ENCODE peak calls at places on chromosome 13, in ten cellular contexts. Z is WTC11, X is mucosa of descending colon, V is GM23338, T is dorsolateral prefrontal cortex, W is thoracic aorta, Q is omental fat pad, N is osteocyte, S is ascending aorta, B is testis. L is an unnamed sample.

GRCh38 chr13:27276188-27276587 is 5.6 kb downstream of the RASL11A start:
- DNase-seq in Z (no peak), X (no peak), V (no peak), T (no peak), W (no peak), Q (no peak), N (peak; percentile 48), S (no peak), B (no peak), L (no peak)

GRCh38 chr13:64871742-64872141 is 2358.4 kb downstream of the PCDH9 start:
- DNase-seq in Z (no peak), X (no peak), V (no peak), T (no peak), W (no peak), Q (no peak), N (no peak), S (no peak), B (no peak), L (no peak)

GRCh38 chr13:112898786-112899617 is 70.0 kb upstream of the MCF2L start:
- DNase-seq in Z (peak; percentile 9), X (no peak), V (no peak), T (no peak), W (no peak), Q (no peak), N (no peak), S (peak; percentile 56), B (no peak), L (no peak)

GRCh38 chr13:110341445-110342247 is 34.6 kb downstream of the COL4A2 start:
- DNase-seq in Z (no peak), X (no peak), V (no peak), T (no peak), W (no peak), Q (no peak), N (no peak), S (peak; percentile 80), B (peak; percentile 26), L (no peak)

GRCh38 chr13:71674776-71675352 is 192.1 kb downstream of the DACH1 start:
- DNase-seq in Z (peak; percentile 36), X (no peak), V (peak; percentile 16), T (no peak), W (no peak), Q (no peak), N (no peak), S (no peak), B (peak; percentile 54), L (no peak)

GRCh38 chr13:31207630-31208549 is 8.1 kb downstream of the B3GLCT start:
- DNase-seq in Z (no peak), X (no peak), V (no peak), T (peak; percentile 57), W (no peak), Q (no peak), N (no peak), S (no peak), B (peak; percentile 80), L (no peak)

GRCh38 chr13:99289674-99290337 is 17.4 kb downstream of the GPR183 start:
- DNase-seq in Z (no peak), X (no peak), V (no peak), T (no peak), W (no peak), Q (no peak), N (no peak), S (no peak), B (no peak), L (peak; percentile 51)

GRCh38 chr13:86581711-86582110 is 782.5 kb upstream of the SLITRK6 start:
- DNase-seq in Z (no peak), X (no peak), V (no peak), T (no peak), W (no peak), Q (no peak), N (no peak), S (no peak), B (no peak), L (no peak)

GRCh38 chr13:28707629-28708427 is 10.9 kb downstream of the SLC46A3 start:
- DNase-seq in Z (no peak), X (no peak), V (no peak), T (peak; percentile 48), W (no peak), Q (no peak), N (no peak), S (no peak), B (no peak), L (no peak)

GRCh38 chr13:44346534-44346933 is 27.1 kb upstream of the SERP2 start:
- DNase-seq in Z (no peak), X (no peak), V (no peak), T (no peak), W (no peak), Q (no peak), N (no peak), S (no peak), B (no peak), L (no peak)

GRCh38 chr13:85729296-85729695 is 69.9 kb downstream of the SLITRK6 start:
- DNase-seq in Z (no peak), X (no peak), V (no peak), T (no peak), W (no peak), Q (no peak), N (no peak), S (no peak), B (no peak), L (no peak)

GRCh38 chr13:30634838-30635237 is 17.1 kb downstream of the USPL1 start:
- DNase-seq in Z (no peak), X (no peak), V (no peak), T (no peak), W (no peak), Q (no peak), N (no peak), S (no peak), B (no peak), L (no peak)

GRCh38 chr13:30971575-30971974 is 39.1 kb downstream of the TEX26 start:
- DNase-seq in Z (no peak), X (no peak), V (no peak), T (no peak), W (no peak), Q (no peak), N (no peak), S (no peak), B (no peak), L (no peak)

GRCh38 chr13:44021422-44021821 is 141.7 kb downstream of the LACC1 start:
- DNase-seq in Z (no peak), X (no peak), V (no peak), T (no peak), W (no peak), Q (no peak), N (no peak), S (no peak), B (no peak), L (no peak)

GRCh38 chr13:31042501-31043165 is 110.2 kb downstream of the TEX26 start:
- DNase-seq in Z (no peak), X (no peak), V (no peak), T (no peak), W (no peak), Q (no peak), N (no peak), S (peak; percentile 28), B (no peak), L (no peak)

GRCh38 chr13:69389899-69390298 is 717.7 kb upstream of the ATXN8OS start:
- DNase-seq in Z (no peak), X (no peak), V (no peak), T (no peak), W (no peak), Q (no peak), N (no peak), S (no peak), B (no peak), L (no peak)

GRCh38 chr13:87810391-87810801 is 139.2 kb downstream of the SLITRK5 start:
- DNase-seq in Z (peak; percentile 49), X (peak; percentile 14), V (peak; percentile 74), T (no peak), W (no peak), Q (no peak), N (no peak), S (no peak), B (peak; percentile 18), L (no peak)

GRCh38 chr13:91699863-91700262 is 301.4 kb downstream of the GPC5 start:
- DNase-seq in Z (no peak), X (no peak), V (no peak), T (no peak), W (no peak), Q (no peak), N (no peak), S (no peak), B (no peak), L (no peak)
- TF ChIP-seq CTCF in Z (no peak), X (no peak), V (no peak), T (no peak), W (no peak), Q (no peak), N (no peak), S (no peak), B (no peak), L (no peak)

GRCh38 chr13:75871059-75871458 is 234.9 kb downstream of the LMO7 start:
- DNase-seq in Z (no peak), X (no peak), V (no peak), T (no peak), W (no peak), Q (no peak), N (no peak), S (no peak), B (no peak), L (no peak)

GRCh38 chr13:75872970-75873369 is 236.8 kb downstream of the LMO7 start:
- DNase-seq in Z (no peak), X (no peak), V (no peak), T (no peak), W (no peak), Q (no peak), N (no peak), S (no peak), B (no peak), L (no peak)

GRCh38 chr13:75867718-75868117 is 231.6 kb downstream of the LMO7 start:
- DNase-seq in Z (no peak), X (no peak), V (no peak), T (no peak), W (no peak), Q (no peak), N (no peak), S (no peak), B (no peak), L (no peak)

GRCh38 chr13:75869981-75870380 is 233.9 kb downstream of the LMO7 start:
- DNase-seq in Z (no peak), X (no peak), V (no peak), T (no peak), W (no peak), Q (no peak), N (no peak), S (no peak), B (no peak), L (no peak)

GRCh38 chr13:75870397-75870801 is 234.3 kb downstream of the LMO7 start:
- DNase-seq in Z (no peak), X (no peak), V (peak; percentile 60), T (no peak), W (no peak), Q (no peak), N (no peak), S (no peak), B (no peak), L (no peak)
- TF ChIP-seq CTCF in Z (peak; percentile 68), X (peak; percentile 46), V (peak; percentile 69), T (peak; percentile 69), W (peak; percentile 73), Q (peak; percentile 22), N (peak; percentile 83), S (peak; percentile 51), B (peak; percentile 87), L (peak; percentile 81)

GRCh38 chr13:97067342-97067895 is 73.1 kb upstream of the OXGR1 start:
- DNase-seq in Z (no peak), X (no peak), V (no peak), T (no peak), W (no peak), Q (no peak), N (no peak), S (no peak), B (no peak), L (no peak)
- TF ChIP-seq CTCF in Z (no peak), X (no peak), V (no peak), T (no peak), W (no peak), Q (no peak), N (peak; percentile 40), S (no peak), B (no peak), L (no peak)

GRCh38 chr13:100694722-100695644 is 20.4 kb upstream of the TMTC4 start:
- DNase-seq in Z (peak; percentile 79), X (peak; percentile 43), V (peak; percentile 87), T (no peak), W (no peak), Q (no peak), N (no peak), S (no peak), B (peak; percentile 62), L (no peak)
- TF ChIP-seq CTCF in Z (peak; percentile 28), X (no peak), V (peak; percentile 82), T (no peak), W (no peak), Q (no peak), N (peak; percentile 53), S (no peak), B (peak; percentile 23), L (no peak)